ENCODE peak calls at places on chromosomes 4 and X, in six cellular contexts. L, I, Z, A, K and H are unnamed samples.
A peak's percentile ranks its signal among the peaks of the same experiment; 100 is the strongest.

GRCh38 chr4:40348000-40348399 is 12.9 kb downstream of the CHRNA9 start:
- DNase-seq in L (no peak), I (no peak), Z (no peak), A (no peak), K (no peak), H (no peak)

GRCh38 chr4:185966997-185967775 is 101.8 kb upstream of the TLR3 start:
- DNase-seq in L (no peak), I (peak; percentile 22), Z (peak; percentile 46), A (no peak), K (no peak), H (no peak)

GRCh38 chrX:37755073-37755472 is 24.8 kb upstream of the CYBB start:
- DNase-seq in L (no peak), I (no peak), Z (no peak), A (no peak), K (no peak), H (no peak)

GRCh38 chrX:143754183-143754582 is 33.6 kb upstream of the SPANXN2 start:
- DNase-seq in L (no peak), I (no peak), Z (peak; percentile 47), A (no peak), K (no peak), H (no peak)

GRCh38 chrX:23559975-23560374 is 107.3 kb upstream of the PRDX4 start:
- DNase-seq in L (no peak), I (no peak), Z (no peak), A (peak; percentile 8), K (no peak), H (no peak)

GRCh38 chr4:140372607-140373327 is 679 bp upstream of the SCOC start:
- DNase-seq in L (no peak), I (peak; percentile 39), Z (peak; percentile 4), A (peak; percentile 10), K (no peak), H (no peak)

GRCh38 chr4:1053080-1053661 is 41.7 kb downstream of the FGFRL1 start:
- DNase-seq in L (no peak), I (no peak), Z (peak; percentile 39), A (no peak), K (no peak), H (peak; percentile 51)

GRCh38 chr4:15778191-15778741 is at the start of gene CD38:
- DNase-seq in L (peak; percentile 43), I (no peak), Z (no peak), A (peak; percentile 64), K (no peak), H (no peak)

GRCh38 chrX:9745417-9746115 is 20.1 kb downstream of the GPR143 start:
- DNase-seq in L (no peak), I (peak; percentile 19), Z (no peak), A (no peak), K (no peak), H (no peak)

GRCh38 chr4:58749206-58749605 is 1639.0 kb upstream of the IGFBP7 start:
- DNase-seq in L (no peak), I (no peak), Z (peak; percentile 78), A (no peak), K (no peak), H (no peak)

GRCh38 chr4:177802665-177803064 is 360.4 kb upstream of the AGA start:
- DNase-seq in L (no peak), I (no peak), Z (peak; percentile 54), A (no peak), K (no peak), H (no peak)

GRCh38 chr4:57191523-57192034 is 81.4 kb upstream of the IGFBP7 start:
- DNase-seq in L (no peak), I (peak; percentile 29), Z (peak; percentile 64), A (peak; percentile 75), K (no peak), H (no peak)

GRCh38 chr4:104451573-104451972 is 43.1 kb downstream of the CXXC4 start:
- DNase-seq in L (no peak), I (peak; percentile 34), Z (no peak), A (peak; percentile 55), K (no peak), H (no peak)

GRCh38 chrX:1453951-1454785 is 1.5 kb upstream of the ASMTL start:
- DNase-seq in L (peak; percentile 87), I (peak; percentile 79), Z (peak; percentile 82), A (peak; percentile 93), K (peak; percentile 97), H (peak; percentile 9)

GRCh38 chr4:189022441-189023035 is 883.3 kb downstream of the TRIML1 start:
- DNase-seq in L (no peak), I (no peak), Z (peak; percentile 38), A (no peak), K (no peak), H (peak; percentile 5)

GRCh38 chr4:830776-831482 is 5.0 kb upstream of the CPLX1 start:
- DNase-seq in L (no peak), I (no peak), Z (no peak), A (no peak), K (no peak), H (no peak)

GRCh38 chrX:9790866-9791265 is 4.6 kb downstream of the SHROOM2 start:
- DNase-seq in L (no peak), I (no peak), Z (no peak), A (no peak), K (no peak), H (no peak)

GRCh38 chr4:145347684-145348083 is 134.0 kb upstream of the SMAD1 start:
- DNase-seq in L (no peak), I (peak; percentile 84), Z (no peak), A (no peak), K (no peak), H (peak; percentile 45)

GRCh38 chr4:52051615-52052474 is 741 bp downstream of the SPATA18 start:
- DNase-seq in L (peak; percentile 61), I (peak; percentile 91), Z (no peak), A (peak; percentile 94), K (no peak), H (peak; percentile 45)

GRCh38 chr4:185357733-185358440 is 37.8 kb downstream of the LRP2BP start:
- DNase-seq in L (no peak), I (no peak), Z (no peak), A (no peak), K (no peak), H (no peak)

GRCh38 chrX:18098704-18099103 is 122.0 kb downstream of the BEND2 start:
- DNase-seq in L (no peak), I (no peak), Z (no peak), A (peak; percentile 14), K (no peak), H (no peak)

GRCh38 chr4:867526-868250 is 41.8 kb upstream of the CPLX1 start:
- DNase-seq in L (no peak), I (no peak), Z (no peak), A (no peak), K (no peak), H (no peak)

GRCh38 chrX:1576201-1577101 is 15.0 kb upstream of the AKAP17A start:
- DNase-seq in L (peak; percentile 15), I (no peak), Z (no peak), A (no peak), K (peak; percentile 51), H (no peak)

DNA sequence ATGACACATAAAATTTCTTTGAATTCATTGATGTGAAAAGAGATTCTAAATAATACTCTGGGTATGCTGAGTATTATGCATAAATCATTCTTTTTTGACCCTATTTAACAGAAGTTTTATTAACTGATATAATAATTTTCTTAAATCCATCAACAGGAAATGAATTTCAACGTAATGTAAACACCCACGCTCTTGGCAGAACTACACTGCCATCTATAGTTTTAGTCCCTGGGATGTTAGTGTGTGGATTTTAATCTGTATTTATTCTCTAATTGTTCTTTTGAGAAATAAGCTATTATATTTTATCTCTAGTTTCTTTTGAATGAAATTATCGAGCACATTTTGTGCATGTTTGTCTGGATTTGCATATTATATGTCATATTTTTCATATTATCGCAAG is 666.8 kb upstream of the NDST4 start:
- DNase-seq in L (no peak), I (no peak), Z (peak; percentile 4), A (no peak), K (no peak), H (no peak)
- TF ChIP-seq CTCF in L (no peak), I (no peak), Z (peak; percentile 40), A (peak; percentile 56), K (no peak), H (no peak)

GRCh38 chr4:110411599-110412011 is 64.3 kb upstream of the ENPEP start:
- DNase-seq in L (no peak), I (no peak), Z (no peak), A (peak; percentile 83), K (no peak), H (no peak)
- H3K4me3 ChIP-seq in L (no peak overlapping the region), I (no peak overlapping the region), Z (no peak overlapping the region), A (peak overlapping the region; percentile 56), K (no peak overlapping the region), H (no peak overlapping the region)

DNA sequence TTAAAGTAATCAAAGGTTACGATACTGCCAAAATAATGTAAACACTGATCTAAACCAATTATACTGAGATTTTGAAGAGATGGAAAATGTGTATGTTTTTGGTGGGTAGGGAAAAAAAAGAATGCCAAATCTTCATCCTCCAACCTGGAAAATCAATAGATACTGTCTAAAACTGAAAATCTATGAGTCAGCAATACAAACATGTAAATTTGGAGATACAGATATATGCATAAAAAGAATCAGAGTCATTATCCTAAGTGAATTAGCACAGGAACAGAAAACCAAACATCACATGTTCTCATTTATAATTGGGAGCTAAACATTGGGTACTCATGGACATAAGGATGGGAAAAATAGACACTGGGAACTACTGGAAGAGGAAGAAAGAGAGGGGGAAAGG is 197.4 kb upstream of the TRPC5 start:
- DNase-seq in L (no peak), I (no peak), Z (no peak), A (no peak), K (no peak), H (no peak)
- TF ChIP-seq CTCF in L (no peak), I (no peak), Z (no peak), A (no peak), K (no peak), H (no peak)

GRCh38 chr4:182589100-182589499 is 328.1 kb downstream of the DCTD start:
- DNase-seq in L (no peak), I (no peak), Z (no peak), A (no peak), K (no peak), H (no peak)

GRCh38 chr4:182593864-182594263 is 323.3 kb downstream of the DCTD start:
- DNase-seq in L (no peak), I (peak; percentile 36), Z (no peak), A (no peak), K (no peak), H (no peak)

GRCh38 chr4:182593413-182593812 is 323.8 kb downstream of the DCTD start:
- DNase-seq in L (no peak), I (no peak), Z (no peak), A (no peak), K (no peak), H (no peak)
- H3K4me3 ChIP-seq in L (no peak overlapping the region), I (no peak overlapping the region), Z (no peak overlapping the region), A (no peak overlapping the region), K (no peak overlapping the region), H (no peak overlapping the region)

GRCh38 chr4:13344216-13344615 is 139.9 kb downstream of the RAB28 start:
- DNase-seq in L (no peak), I (no peak), Z (peak; percentile 11), A (no peak), K (no peak), H (no peak)
- TF ChIP-seq CTCF in L (no peak), I (no peak), Z (no peak), A (peak; percentile 4), K (no peak), H (no peak)

GRCh38 chrX:16113978-16114554 is 9.3 kb upstream of the GRPR start:
- DNase-seq in L (no peak), I (peak; percentile 8), Z (no peak), A (no peak), K (no peak), H (no peak)
- H3K4me3 ChIP-seq in L (no peak overlapping the region), I (no peak overlapping the region), Z (no peak overlapping the region), A (no peak overlapping the region), K (no peak overlapping the region), H (no peak overlapping the region)

GRCh38 chr4:83489711-83490326 is 4.9 kb upstream of the ABRAXAS1 start:
- DNase-seq in L (no peak), I (no peak), Z (no peak), A (peak; percentile 28), K (no peak), H (no peak)
- TF ChIP-seq CTCF in L (no peak), I (no peak), Z (no peak), A (peak; percentile 36), K (no peak), H (no peak)